ENCODE peak calls at places on chromosomes 6 and 20, in eight cellular contexts. G is upper lobe of right lung, H is foreskin fibroblast, J is heart right ventricle, L is testis, P is psoas muscle, C is lower leg skin, V is OCI-LY7. R is an unnamed sample.

GRCh38 chr6:119633461-119633860 is 283.9 kb upstream of the MAN1A1 start:
- DNase-seq in J (no peak), C (no peak), H (no peak), V (no peak), G (no peak), L (no peak), P (no peak), R (no peak)

GRCh38 chr6:4608361-4609115 is 167.7 kb upstream of the CDYL start:
- DNase-seq in H (no peak), P (peak; percentile 88), G (no peak), J (peak; percentile 17), V (no peak), L (no peak), C (no peak), R (no peak)

GRCh38 chr20:62590301-62591121 is 51.8 kb upstream of the SLCO4A1 start:
- DNase-seq in G (no peak), J (no peak), V (no peak), C (no peak), L (no peak), H (peak; percentile 74), P (peak; percentile 73), R (peak; percentile 82)

GRCh38 chr6:149094934-149095341 is 222.6 kb upstream of the TAB2 start:
- DNase-seq in H (peak; percentile 27), J (no peak), L (no peak), G (no peak), P (no peak), V (no peak), C (no peak), R (peak; percentile 12)

GRCh38 chr20:47274449-47275108 is 81.9 kb downstream of the ZMYND8 start:
- DNase-seq in C (peak; percentile 33), P (no peak), G (no peak), V (no peak), H (peak; percentile 94), L (no peak), J (no peak), R (peak; percentile 98)

GRCh38 chr20:9147553-9148024 is 78.7 kb downstream of the PLCB4 start:
- DNase-seq in P (no peak), H (peak; percentile 76), L (no peak), C (no peak), G (no peak), V (no peak), J (no peak), R (peak; percentile 71)

GRCh38 chr20:45967551-45968080 is 4.4 kb downstream of the ZNF335 start:
- DNase-seq in J (no peak), C (no peak), L (no peak), V (no peak), H (no peak), G (peak; percentile 59), P (no peak), R (no peak)

GRCh38 chr20:6277661-6278060 is 154.8 kb upstream of the FERMT1 start:
- DNase-seq in V (no peak), H (no peak), J (no peak), P (no peak), G (no peak), C (no peak), L (no peak), R (no peak)

GRCh38 chr6:142893088-142893487 is 51.9 kb downstream of the HIVEP2 start:
- DNase-seq in V (no peak), L (no peak), G (no peak), H (peak; percentile 66), C (no peak), P (no peak), J (no peak), R (peak; percentile 59)

GRCh38 chr6:112877134-112878100 is 530.3 kb downstream of the RFPL4B start:
- DNase-seq in L (no peak), J (no peak), H (peak; percentile 91), P (no peak), C (no peak), V (no peak), G (no peak), R (peak; percentile 87)

GRCh38 chr20:9330151-9330550 is 184.2 kb upstream of the LAMP5 start:
- DNase-seq in P (no peak), H (no peak), G (no peak), C (no peak), V (no peak), J (no peak), L (no peak), R (no peak)

GRCh38 chr6:18491303-18492090 is 104.3 kb downstream of the RNF144B start:
- DNase-seq in P (no peak), J (no peak), V (no peak), H (peak; percentile 12), L (no peak), C (no peak), G (no peak), R (no peak)

GRCh38 chr20:62277253-62277652 is 25.5 kb upstream of the ADRM1 start:
- DNase-seq in G (no peak), P (no peak), L (no peak), C (no peak), V (no peak), J (no peak), H (no peak), R (no peak)

GRCh38 chr6:54236984-54237383 is 71.3 kb upstream of the TINAG start:
- DNase-seq in V (no peak), G (no peak), L (no peak), C (no peak), P (no peak), H (no peak), J (no peak), R (no peak)

GRCh38 chr6:155080876-155081845 is 86.0 kb downstream of the TIAM2 start:
- DNase-seq in G (no peak), C (no peak), P (no peak), J (no peak), V (no peak), H (peak; percentile 27), L (no peak), R (peak; percentile 35)

GRCh38 chr6:30942338-30943060 is 1.7 kb downstream of the MUCL3 start:
- DNase-seq in J (peak; percentile 64), H (peak; percentile 89), C (peak; percentile 50), V (no peak), L (peak; percentile 89), P (peak; percentile 80), G (peak; percentile 93), R (peak; percentile 70)
- TF ChIP-seq CTCF in J (no peak), H (peak; percentile 76), C (no peak), V (no peak), L (peak; percentile 25), P (peak; percentile 31), G (peak; percentile 46), R (peak; percentile 61)

GRCh38 chr6:87902383-87902782 is 145.3 kb upstream of the SPACA1 start:
- DNase-seq in J (no peak), P (no peak), L (no peak), V (no peak), C (no peak), H (no peak), G (no peak), R (no peak)

GRCh38 chr6:87903299-87903698 is 144.3 kb upstream of the SPACA1 start:
- DNase-seq in L (no peak), V (no peak), P (no peak), C (no peak), H (no peak), J (no peak), G (no peak), R (no peak)

GRCh38 chr6:87907521-87907920 is 140.1 kb upstream of the SPACA1 start:
- DNase-seq in J (no peak), V (peak; percentile 72), L (no peak), P (no peak), G (no peak), H (no peak), C (no peak), R (peak; percentile 78)

GRCh38 chr6:87904041-87904440 is 143.6 kb upstream of the SPACA1 start:
- DNase-seq in G (no peak), L (no peak), C (no peak), J (no peak), H (no peak), V (peak; percentile 38), P (no peak), R (no peak)

DNA sequence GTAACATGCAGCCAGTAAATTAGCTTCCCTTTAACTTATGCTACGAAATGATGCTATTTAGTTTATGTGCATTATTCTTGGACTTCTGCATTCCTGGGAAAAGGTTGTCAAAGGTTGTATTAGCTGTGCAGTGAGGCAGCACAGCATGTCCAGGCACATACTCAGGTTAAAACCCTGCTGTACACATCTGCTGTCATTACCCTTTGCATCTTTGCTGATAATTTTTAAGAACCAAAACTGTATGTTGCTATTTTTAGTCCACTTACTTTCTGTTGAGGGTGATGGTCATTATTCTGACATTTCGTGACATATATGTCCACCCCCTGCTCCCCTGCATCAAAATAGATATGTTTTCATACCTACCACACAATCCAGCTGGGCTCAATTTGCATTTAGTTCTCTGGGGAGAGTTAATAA is 142.5 kb upstream of the SPACA1 start:
- DNase-seq in L (no peak), P (no peak), H (no peak), V (peak; percentile 97), G (no peak), C (no peak), J (no peak), R (no peak)
- H3K4me3 ChIP-seq in L (no peak overlapping the region), P (no peak overlapping the region), H (no peak overlapping the region), V (peak overlapping the region; percentile 38), G (no peak overlapping the region), C (no peak overlapping the region), J (no peak overlapping the region), R (no peak overlapping the region)

DNA sequence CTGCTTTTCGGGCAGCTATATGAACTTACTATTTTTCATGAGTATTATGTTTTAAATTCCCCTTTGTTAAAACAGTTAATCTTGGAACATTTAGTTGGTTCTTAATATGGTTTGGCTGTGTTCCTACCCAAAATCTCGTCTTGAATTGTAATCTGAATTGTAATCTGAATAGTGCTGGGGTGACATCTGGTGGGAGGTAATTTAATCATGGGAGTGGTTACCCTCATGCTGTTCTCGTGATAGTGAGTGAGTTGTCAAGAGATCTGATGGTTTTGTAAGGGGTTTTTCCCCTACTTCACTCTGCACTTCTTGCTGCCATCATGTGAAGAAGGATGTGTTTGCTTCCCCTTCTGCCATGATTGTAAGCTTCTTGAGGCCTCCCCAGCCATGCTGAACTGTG is 305.4 kb upstream of the MAP3K7 start:
- DNase-seq in L (no peak), C (no peak), J (no peak), V (no peak), G (no peak), H (no peak), P (no peak), R (no peak)
- TF ChIP-seq CTCF in L (no peak), C (no peak), J (no peak), V (no peak), G (no peak), H (no peak), P (no peak), R (no peak)

DNA sequence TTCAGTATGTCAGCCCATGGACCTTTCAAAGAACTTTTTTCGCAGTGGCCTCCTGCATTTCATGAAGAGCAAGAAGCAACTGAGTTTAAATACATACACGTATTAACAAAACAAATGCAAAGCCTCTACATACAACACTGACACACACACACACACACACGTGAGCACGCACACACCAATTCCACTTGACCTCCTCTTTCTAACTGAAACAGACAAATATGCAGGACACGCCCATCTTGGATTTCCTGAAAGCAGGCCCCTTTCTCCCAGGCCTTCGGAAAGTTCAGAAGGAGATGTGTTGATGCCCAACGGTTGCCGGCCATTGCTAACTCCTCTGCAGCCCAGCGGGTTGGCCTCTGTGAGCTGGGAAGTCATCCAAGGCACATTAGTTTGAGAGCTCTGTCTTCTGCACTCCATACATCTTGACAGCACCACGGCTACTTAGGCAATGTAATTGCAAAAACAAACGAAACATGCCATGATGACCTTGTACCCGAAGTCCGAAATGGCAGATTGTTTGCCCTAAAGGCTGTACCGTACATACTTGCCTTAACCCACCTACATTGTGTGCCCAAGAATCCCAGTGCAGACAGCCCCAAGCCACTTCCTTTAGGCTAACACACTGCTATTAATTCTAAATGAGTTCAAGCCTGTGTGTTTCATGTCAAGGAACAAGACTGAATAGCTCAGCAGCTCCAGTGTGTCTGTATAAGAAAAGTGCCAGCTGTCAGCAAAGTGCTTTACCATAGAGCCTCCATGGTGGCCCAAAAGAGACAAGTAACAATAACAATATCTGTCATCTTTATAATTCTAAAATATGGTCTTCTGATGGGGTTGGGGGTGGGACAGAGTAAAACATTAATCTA is 138.8 kb upstream of the RNF217 start:
- DNase-seq in V (no peak), C (no peak), H (no peak), P (no peak), G (no peak), L (no peak), J (no peak), R (no peak)
- H3K4me3 ChIP-seq in V (no peak overlapping the region), C (no peak overlapping the region), H (no peak overlapping the region), P (no peak overlapping the region), G (no peak overlapping the region), L (no peak overlapping the region), J (no peak overlapping the region), R (no peak overlapping the region)

R was measured in fibroblast of mammary gland.